ENCODE peak calls at places on chromosome 22, in eight cellular contexts. One of them, this sample, is unnamed.
A peak's percentile ranks its signal among the peaks of the same experiment; 100 is the strongest.

GRCh38 chr22:27541831-27542230 is 259.7 kb downstream of the MN1 start:
- DNase-seq in heart right ventricle: no peak
- DNase-seq in transverse colon: no peak
- DNase-seq in tibial artery: no peak
- DNase-seq in stomach: no peak
- DNase-seq in body of pancreas: no peak
- DNase-seq in heart left ventricle: no peak
- DNase-seq in psoas muscle: no peak
- DNase-seq in this sample: no peak

GRCh38 chr22:30159082-30159481 is 78.8 kb downstream of the HORMAD2 start:
- DNase-seq in heart right ventricle: no peak
- DNase-seq in transverse colon: no peak
- DNase-seq in tibial artery: no peak
- DNase-seq in stomach: no peak
- DNase-seq in body of pancreas: no peak
- DNase-seq in heart left ventricle: no peak
- DNase-seq in psoas muscle: no peak
- DNase-seq in this sample: no peak

GRCh38 chr22:44955102-44955501 is 54.7 kb downstream of the PHF21B start:
- DNase-seq in heart right ventricle: no peak
- DNase-seq in transverse colon: no peak
- DNase-seq in tibial artery: no peak
- DNase-seq in stomach: no peak
- DNase-seq in body of pancreas: no peak
- DNase-seq in heart left ventricle: no peak
- DNase-seq in psoas muscle: no peak
- DNase-seq in this sample: no peak

GRCh38 chr22:30001459-30001858 is 78.8 kb upstream of the HORMAD2 start:
- DNase-seq in heart right ventricle: no peak
- DNase-seq in transverse colon: no peak
- DNase-seq in tibial artery: no peak
- DNase-seq in stomach: no peak
- DNase-seq in body of pancreas: no peak
- DNase-seq in heart left ventricle: no peak
- DNase-seq in psoas muscle: no peak
- DNase-seq in this sample: no peak

GRCh38 chr22:45185718-45186511 is 22.2 kb downstream of the NUP50 start:
- DNase-seq in heart right ventricle: no peak
- DNase-seq in transverse colon: no peak
- DNase-seq in tibial artery: no peak
- DNase-seq in stomach: no peak
- DNase-seq in body of pancreas: no peak
- DNase-seq in heart left ventricle: no peak
- DNase-seq in psoas muscle: no peak
- DNase-seq in this sample: peak; percentile 43

GRCh38 chr22:44360686-44361381 is 48.1 kb upstream of the SHISAL1 start:
- DNase-seq in heart right ventricle: no peak
- DNase-seq in transverse colon: peak; percentile 17
- DNase-seq in tibial artery: peak; percentile 60
- DNase-seq in stomach: peak; percentile 78
- DNase-seq in body of pancreas: no peak
- DNase-seq in heart left ventricle: peak; percentile 65
- DNase-seq in psoas muscle: peak; percentile 60
- DNase-seq in this sample: peak; percentile 92

GRCh38 chr22:43925433-43926348 is 2.1 kb downstream of the PNPLA3 start:
- DNase-seq in heart right ventricle: no peak
- DNase-seq in transverse colon: no peak
- DNase-seq in tibial artery: no peak
- DNase-seq in stomach: no peak
- DNase-seq in body of pancreas: no peak
- DNase-seq in heart left ventricle: no peak
- DNase-seq in psoas muscle: peak; percentile 65
- DNase-seq in this sample: no peak

GRCh38 chr22:48088926-48089536 is 1326.6 kb downstream of the TBC1D22A start:
- DNase-seq in heart right ventricle: no peak
- DNase-seq in transverse colon: no peak
- DNase-seq in tibial artery: no peak
- DNase-seq in stomach: no peak
- DNase-seq in body of pancreas: no peak
- DNase-seq in heart left ventricle: no peak
- DNase-seq in psoas muscle: no peak
- DNase-seq in this sample: no peak

GRCh38 chr22:42364641-42365336 is 67.4 kb downstream of the NFAM1 start:
- DNase-seq in heart right ventricle: peak; percentile 40
- DNase-seq in transverse colon: no peak
- DNase-seq in tibial artery: peak; percentile 33
- DNase-seq in stomach: no peak
- DNase-seq in body of pancreas: no peak
- DNase-seq in heart left ventricle: no peak
- DNase-seq in psoas muscle: no peak
- DNase-seq in this sample: no peak

GRCh38 chr22:31692186-31692886 is 30.3 kb upstream of the PISD start:
- DNase-seq in heart right ventricle: no peak
- DNase-seq in transverse colon: no peak
- DNase-seq in tibial artery: no peak
- DNase-seq in stomach: no peak
- DNase-seq in body of pancreas: no peak
- DNase-seq in heart left ventricle: no peak
- DNase-seq in psoas muscle: no peak
- DNase-seq in this sample: no peak

GRCh38 chr22:42893366-42894150 is 36.5 kb upstream of the ARFGAP3 start:
- DNase-seq in heart right ventricle: no peak
- DNase-seq in transverse colon: no peak
- DNase-seq in tibial artery: no peak
- DNase-seq in stomach: no peak
- DNase-seq in body of pancreas: no peak
- DNase-seq in heart left ventricle: no peak
- DNase-seq in psoas muscle: no peak
- DNase-seq in this sample: peak; percentile 42

GRCh38 chr22:34045311-34045710 is 125.0 kb upstream of the LARGE1 start:
- DNase-seq in heart right ventricle: no peak
- DNase-seq in transverse colon: no peak
- DNase-seq in tibial artery: no peak
- DNase-seq in stomach: no peak
- DNase-seq in body of pancreas: no peak
- DNase-seq in heart left ventricle: no peak
- DNase-seq in psoas muscle: no peak
- DNase-seq in this sample: no peak

GRCh38 chr22:44622147-44622427 is 79.9 kb upstream of the PRR5 start:
- DNase-seq in heart right ventricle: no peak
- DNase-seq in transverse colon: no peak
- DNase-seq in tibial artery: no peak
- DNase-seq in stomach: no peak
- DNase-seq in body of pancreas: no peak
- DNase-seq in heart left ventricle: no peak
- DNase-seq in psoas muscle: peak; percentile 30
- DNase-seq in this sample: no peak

GRCh38 chr22:48944433-48944755 is 883.3 kb downstream of the BRD1 start:
- DNase-seq in heart right ventricle: no peak
- DNase-seq in transverse colon: no peak
- DNase-seq in tibial artery: no peak
- DNase-seq in stomach: peak; percentile 5
- DNase-seq in body of pancreas: no peak
- DNase-seq in heart left ventricle: no peak
- DNase-seq in psoas muscle: no peak
- DNase-seq in this sample: no peak

GRCh38 chr22:48045369-48045768 is 1282.9 kb downstream of the TBC1D22A start:
- DNase-seq in heart right ventricle: no peak
- DNase-seq in transverse colon: peak; percentile 48
- DNase-seq in tibial artery: no peak
- DNase-seq in stomach: no peak
- DNase-seq in body of pancreas: no peak
- DNase-seq in heart left ventricle: no peak
- DNase-seq in psoas muscle: no peak
- DNase-seq in this sample: no peak

GRCh38 chr22:42688241-42688913 is 32.3 kb downstream of the A4GALT start:
- DNase-seq in heart right ventricle: peak; percentile 93
- DNase-seq in transverse colon: peak; percentile 78
- DNase-seq in tibial artery: peak; percentile 96
- DNase-seq in stomach: peak; percentile 85
- DNase-seq in body of pancreas: peak; percentile 90
- DNase-seq in heart left ventricle: peak; percentile 93
- DNase-seq in psoas muscle: peak; percentile 96
- DNase-seq in this sample: peak; percentile 95

GRCh38 chr22:48427731-48428211 is 1399.9 kb downstream of the BRD1 start:
- DNase-seq in heart right ventricle: no peak
- DNase-seq in transverse colon: no peak
- DNase-seq in tibial artery: no peak
- DNase-seq in stomach: no peak
- DNase-seq in body of pancreas: no peak
- DNase-seq in heart left ventricle: no peak
- DNase-seq in psoas muscle: no peak
- DNase-seq in this sample: peak; percentile 38

GRCh38 chr22:49083607-49084006 is 744.1 kb downstream of the BRD1 start:
- DNase-seq in heart right ventricle: no peak
- DNase-seq in transverse colon: no peak
- DNase-seq in tibial artery: no peak
- DNase-seq in stomach: no peak
- DNase-seq in body of pancreas: no peak
- DNase-seq in heart left ventricle: no peak
- DNase-seq in psoas muscle: peak; percentile 16
- DNase-seq in this sample: no peak

GRCh38 chr22:30573594-30574094 is 821 bp downstream of the GAL3ST1 start:
- DNase-seq in heart right ventricle: no peak
- DNase-seq in transverse colon: peak; percentile 49
- DNase-seq in tibial artery: no peak
- DNase-seq in stomach: peak; percentile 56
- DNase-seq in body of pancreas: peak; percentile 46
- DNase-seq in heart left ventricle: no peak
- DNase-seq in psoas muscle: peak; percentile 45
- DNase-seq in this sample: no peak

GRCh38 chr22:42292726-42293520 is 22.5 kb upstream of the TCF20 start:
- DNase-seq in heart right ventricle: no peak
- DNase-seq in transverse colon: peak; percentile 64
- DNase-seq in tibial artery: no peak
- DNase-seq in stomach: no peak
- DNase-seq in body of pancreas: peak; percentile 48
- DNase-seq in heart left ventricle: no peak
- DNase-seq in psoas muscle: no peak
- DNase-seq in this sample: no peak

GRCh38 chr22:30390974-30391691 is 3.9 kb upstream of the RNF215 start:
- DNase-seq in heart right ventricle: peak; percentile 15
- DNase-seq in transverse colon: peak; percentile 82
- DNase-seq in tibial artery: peak; percentile 44
- DNase-seq in stomach: peak; percentile 84
- DNase-seq in body of pancreas: peak; percentile 83
- DNase-seq in heart left ventricle: peak; percentile 64
- DNase-seq in psoas muscle: peak; percentile 73
- DNase-seq in this sample: peak; percentile 74

DNA sequence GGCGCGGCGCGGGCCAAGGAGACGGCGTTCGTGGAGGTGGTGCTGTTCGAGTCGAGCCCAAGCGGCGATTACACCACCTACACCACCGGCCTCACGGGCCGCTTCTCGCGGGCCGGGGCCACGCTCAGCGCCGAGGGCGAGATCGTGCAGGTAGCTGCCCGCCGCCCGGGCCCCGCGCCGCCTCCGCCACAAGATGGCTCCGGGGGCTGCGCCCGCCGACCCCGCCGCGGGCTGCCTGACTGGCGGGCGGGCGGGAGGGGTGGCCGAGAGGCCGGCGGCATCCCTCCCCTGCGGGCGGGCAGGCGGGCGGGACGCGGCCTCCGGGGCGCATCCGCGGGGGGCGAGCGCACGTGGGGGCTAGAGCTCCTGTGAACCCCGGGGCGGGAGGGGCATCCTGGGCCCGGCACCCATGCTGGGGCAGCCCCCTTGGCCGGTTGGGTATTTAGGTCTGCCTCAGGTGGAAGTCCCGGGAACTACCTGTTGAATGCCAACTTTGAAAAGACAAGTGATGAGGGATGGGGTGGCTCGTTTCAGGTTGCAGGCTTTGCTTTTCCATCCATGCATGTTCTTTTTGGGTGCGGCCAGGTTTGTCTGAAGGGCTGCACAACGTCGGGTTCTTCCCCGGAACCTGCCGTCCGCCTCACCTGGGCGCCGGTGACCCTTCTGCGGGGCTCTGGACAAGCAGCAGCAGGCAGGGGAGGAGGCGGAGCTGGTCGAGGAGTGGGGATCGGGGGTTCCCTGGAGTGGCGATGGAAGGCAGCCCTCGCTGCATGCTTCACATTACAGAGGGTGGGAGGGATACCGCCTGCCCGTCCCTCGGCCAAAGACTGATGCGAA is 763 bp downstream of the ZNRF3 start:
- DNase-seq in heart right ventricle: peak; percentile 13
- DNase-seq in transverse colon: peak; percentile 42
- DNase-seq in tibial artery: peak; percentile 28
- DNase-seq in stomach: peak; percentile 43
- DNase-seq in body of pancreas: peak; percentile 53
- DNase-seq in heart left ventricle: peak; percentile 46
- DNase-seq in psoas muscle: peak; percentile 74
- DNase-seq in this sample: peak; percentile 81
- H3K27ac ChIP-seq in heart right ventricle: peak overlapping the region; percentile 25
- H3K27ac ChIP-seq in transverse colon: peak overlapping the region; percentile 89
- H3K27ac ChIP-seq in tibial artery: peak overlapping the region; percentile 73
- H3K27ac ChIP-seq in stomach: peak overlapping the region; percentile 24
- H3K27ac ChIP-seq in body of pancreas: peak overlapping the region; percentile 56
- H3K27ac ChIP-seq in heart left ventricle: no peak overlapping the region
- H3K27ac ChIP-seq in psoas muscle: peak overlapping the region; percentile 83
- H3K27ac ChIP-seq in this sample: no peak overlapping the region

GRCh38 chr22:46941958-46942815 is 179.7 kb downstream of the TBC1D22A start:
- DNase-seq in heart right ventricle: peak; percentile 44
- DNase-seq in transverse colon: no peak
- DNase-seq in tibial artery: no peak
- DNase-seq in stomach: no peak
- DNase-seq in body of pancreas: no peak
- DNase-seq in heart left ventricle: peak; percentile 62
- DNase-seq in psoas muscle: no peak
- DNase-seq in this sample: no peak
- H3K4me3 ChIP-seq in heart right ventricle: peak overlapping the region; percentile 37
- H3K4me3 ChIP-seq in transverse colon: no peak overlapping the region
- H3K4me3 ChIP-seq in tibial artery: no peak overlapping the region
- H3K4me3 ChIP-seq in stomach: no peak overlapping the region
- H3K4me3 ChIP-seq in body of pancreas: no peak overlapping the region
- H3K4me3 ChIP-seq in heart left ventricle: no peak overlapping the region
- H3K4me3 ChIP-seq in psoas muscle: peak overlapping the region; percentile 28
- H3K4me3 ChIP-seq in this sample: no peak overlapping the region

GRCh38 chr22:23817146-23817545 is 21.7 kb downstream of the DERL3 start:
- DNase-seq in heart right ventricle: no peak
- DNase-seq in transverse colon: no peak
- DNase-seq in tibial artery: no peak
- DNase-seq in stomach: no peak
- DNase-seq in body of pancreas: no peak
- DNase-seq in heart left ventricle: no peak
- DNase-seq in psoas muscle: no peak
- DNase-seq in this sample: peak; percentile 17
- H3K4me1 ChIP-seq in heart right ventricle: peaks cover 23% of the 10 kb centered on the region
- H3K4me1 ChIP-seq in transverse colon: no peaks in the 10 kb centered on the region
- H3K4me1 ChIP-seq in tibial artery: no peaks in the 10 kb centered on the region
- H3K4me1 ChIP-seq in stomach: no peaks in the 10 kb centered on the region
- H3K4me1 ChIP-seq in body of pancreas: no peaks in the 10 kb centered on the region
- H3K4me1 ChIP-seq in heart left ventricle: peaks cover 7% of the 10 kb centered on the region
- H3K4me1 ChIP-seq in psoas muscle: peaks cover 3% of the 10 kb centered on the region
- H3K4me1 ChIP-seq in this sample: no peaks in the 10 kb centered on the region

DNA sequence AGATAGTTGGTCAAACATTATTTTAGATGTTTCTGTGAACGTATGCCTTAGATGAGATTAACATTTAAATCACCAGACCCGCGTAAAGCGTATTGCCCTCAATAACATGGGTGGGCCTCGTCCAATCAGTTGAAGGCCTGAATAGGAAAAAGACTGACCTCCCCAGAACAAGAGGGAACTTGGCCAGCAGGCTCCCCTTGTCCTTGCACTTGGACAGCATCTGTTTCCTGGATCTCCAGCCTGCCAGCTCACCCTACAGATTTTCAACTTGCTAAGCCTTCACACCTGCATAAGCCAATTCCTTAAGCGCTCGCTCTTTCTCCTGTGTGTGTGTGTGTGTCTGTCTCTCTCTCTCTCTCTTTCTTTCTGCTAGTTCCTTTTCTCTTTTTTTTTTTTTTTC is 8.2 kb downstream of the TOM1 start:
- DNase-seq in heart right ventricle: no peak
- DNase-seq in transverse colon: no peak
- DNase-seq in tibial artery: no peak
- DNase-seq in stomach: no peak
- DNase-seq in body of pancreas: no peak
- DNase-seq in heart left ventricle: no peak
- DNase-seq in psoas muscle: no peak
- DNase-seq in this sample: peak; percentile 13
- H3K27ac ChIP-seq in heart right ventricle: no peak overlapping the region
- H3K27ac ChIP-seq in transverse colon: no peak overlapping the region
- H3K27ac ChIP-seq in tibial artery: no peak overlapping the region
- H3K27ac ChIP-seq in stomach: no peak overlapping the region
- H3K27ac ChIP-seq in body of pancreas: no peak overlapping the region
- H3K27ac ChIP-seq in heart left ventricle: no peak overlapping the region
- H3K27ac ChIP-seq in psoas muscle: peak overlapping the region; percentile 88
- H3K27ac ChIP-seq in this sample: no peak overlapping the region

This sample was measured in aorta.